ENCODE peak calls at places on chromosomes 12 and 14, in nine cellular contexts. Z is AG04450; U is RWPE1; E is T-helper 1 cell; A is H9; D is esophagus squamous epithelium; T is activated CD4-positive, alpha-beta T cell treated with anti-CD3 and anti-CD28 coated beads, Interleukin-2, amount 10 ng/mL, durations not matched to agents 7 days and 5 days; M is hippocampal formation; S is A549. G is an unnamed sample.

GRCh38 chr12:124913474-124914391 is 717 bp downstream of the UBC start:
- DNase-seq in Z (no peak), U (no peak), E (peak), A (peak), D (no peak), T (peak), M (no peak), S (no peak), G (peak)

GRCh38 chr14:22820731-22821130 is 5.5 kb upstream of the SLC7A7 start:
- DNase-seq in Z (no peak), U (peak), E (no peak), A (no peak), D (no peak), T (no peak), M (no peak), S (no peak), G (no peak)

GRCh38 chr14:70257526-70257925 is 68.8 kb upstream of the SLC8A3 start:
- DNase-seq in Z (no peak), U (peak), E (no peak), A (peak), D (no peak), T (no peak), M (no peak), S (no peak), G (peak)

GRCh38 chr14:21455592-21455911 is 371 bp downstream of the CHD8 start:
- DNase-seq in Z (no peak), U (no peak), E (no peak), A (no peak), D (no peak), T (no peak), M (no peak), S (no peak), G (no peak)

GRCh38 chr12:388547-389137 is 478 bp downstream of the KDM5A start:
- DNase-seq in Z (no peak), U (peak), E (peak), A (no peak), D (no peak), T (peak), M (no peak), S (peak), G (peak)

GRCh38 chr12:130765186-130765659 is 49.1 kb upstream of the RIMBP2 start:
- DNase-seq in Z (no peak), U (peak), E (peak), A (no peak), D (no peak), T (peak), M (no peak), S (peak), G (peak)

GRCh38 chr14:103897075-103897947 is 30.9 kb upstream of the TDRD9 start:
- DNase-seq in Z (no peak), U (no peak), E (no peak), A (no peak), D (no peak), T (no peak), M (no peak), S (no peak), G (no peak)

GRCh38 chr12:110073049-110073831 is 24.9 kb upstream of the C12orf76 start:
- DNase-seq in Z (no peak), U (peak), E (no peak), A (no peak), D (no peak), T (peak), M (peak), S (no peak), G (peak)

GRCh38 chr12:124359671-124360581 is 65.0 kb downstream of the RFLNA start:
- DNase-seq in Z (no peak), U (no peak), E (no peak), A (no peak), D (no peak), T (no peak), M (peak), S (no peak), G (peak)

GRCh38 chr12:46473634-46474201 is 101.1 kb upstream of the SLC38A2 start:
- DNase-seq in Z (peak), U (peak), E (no peak), A (no peak), D (no peak), T (no peak), M (peak), S (peak), G (no peak)

GRCh38 chr12:46661161-46661845 is 164.5 kb downstream of the SLC38A4 start:
- DNase-seq in Z (peak), U (no peak), E (no peak), A (no peak), D (no peak), T (peak), M (peak), S (peak), G (peak)

GRCh38 chr12:54028324-54029201 is at the start of gene HOXC6:
- DNase-seq in Z (no peak), U (peak), E (no peak), A (no peak), D (no peak), T (no peak), M (no peak), S (peak), G (no peak)

GRCh38 chr14:100899841-100900771 is 3.4 kb downstream of the RTL1 start:
- DNase-seq in Z (no peak), U (no peak), E (no peak), A (peak), D (no peak), T (no peak), M (no peak), S (no peak), G (no peak)

GRCh38 chr12:19654630-19655384 is 215.5 kb downstream of the AEBP2 start:
- DNase-seq in Z (peak), U (no peak), E (no peak), A (no peak), D (no peak), T (no peak), M (no peak), S (no peak), G (no peak)

GRCh38 chr12:122929812-122930211 is 33.9 kb upstream of the VPS37B start:
- DNase-seq in Z (no peak), U (no peak), E (no peak), A (no peak), D (no peak), T (no peak), M (no peak), S (no peak), G (no peak)

GRCh38 chr14:91405241-91405721 is 12.3 kb downstream of the CCDC88C start:
- DNase-seq in Z (no peak), U (no peak), E (peak), A (no peak), D (no peak), T (peak), M (no peak), S (no peak), G (no peak)

GRCh38 chr12:4027412-4027811 is 154.2 kb upstream of the PARP11 start:
- DNase-seq in Z (no peak), U (no peak), E (peak), A (no peak), D (no peak), T (peak), M (no peak), S (no peak), G (no peak)

G was measured in SK-N-DZ.